ENCODE peak calls at places on chromosomes 4 and X, in nine cellular contexts. One of them, this sample, is unnamed.

GRCh38 chr4:58551676-58552075 is 1441.5 kb upstream of the IGFBP7 start:
- DNase-seq in iris pigment epithelial cell: no peak
- DNase-seq in NCI-H524: no peak
- DNase-seq in AG08395: no peak
- DNase-seq in H54: no peak
- DNase-seq in uterus: no peak
- DNase-seq in cardiac fibroblast: no peak
- DNase-seq in left cardiac atrium: no peak
- DNase-seq in lung microvascular endothelial cell: no peak
- DNase-seq in this sample: no peak

GRCh38 chr4:66741081-66741480 is 804.2 kb downstream of the CENPC start:
- DNase-seq in lung microvascular endothelial cell: no peak
- DNase-seq in AG08395: no peak
- DNase-seq in NCI-H524: no peak
- DNase-seq in uterus: no peak
- DNase-seq in left cardiac atrium: no peak
- DNase-seq in cardiac fibroblast: no peak
- DNase-seq in H54: no peak
- DNase-seq in iris pigment epithelial cell: peak; percentile 0
- DNase-seq in this sample: no peak

GRCh38 chr4:8723222-8723980 is 130.8 kb downstream of the CPZ start:
- DNase-seq in AG08395: no peak
- DNase-seq in NCI-H524: no peak
- DNase-seq in iris pigment epithelial cell: no peak
- DNase-seq in cardiac fibroblast: no peak
- DNase-seq in uterus: peak; percentile 2
- DNase-seq in left cardiac atrium: no peak
- DNase-seq in H54: no peak
- DNase-seq in lung microvascular endothelial cell: no peak
- DNase-seq in this sample: no peak

GRCh38 chrX:96685205-96686099 is 810 bp downstream of the DIAPH2 start:
- DNase-seq in left cardiac atrium: peak; percentile 26
- DNase-seq in H54: peak; percentile 7
- DNase-seq in lung microvascular endothelial cell: peak; percentile 33
- DNase-seq in cardiac fibroblast: peak; percentile 55
- DNase-seq in AG08395: peak; percentile 6
- DNase-seq in iris pigment epithelial cell: peak; percentile 42
- DNase-seq in NCI-H524: peak; percentile 61
- DNase-seq in uterus: peak; percentile 27
- DNase-seq in this sample: peak; percentile 24

GRCh38 chr4:7309636-7310035 is 117.3 kb downstream of the SORCS2 start:
- DNase-seq in AG08395: no peak
- DNase-seq in cardiac fibroblast: no peak
- DNase-seq in H54: no peak
- DNase-seq in NCI-H524: no peak
- DNase-seq in lung microvascular endothelial cell: no peak
- DNase-seq in left cardiac atrium: no peak
- DNase-seq in uterus: no peak
- DNase-seq in iris pigment epithelial cell: no peak
- DNase-seq in this sample: no peak

GRCh38 chr4:13966241-13967195 is 339.0 kb upstream of the BOD1L1 start:
- DNase-seq in H54: peak; percentile 28
- DNase-seq in lung microvascular endothelial cell: peak; percentile 92
- DNase-seq in AG08395: peak; percentile 68
- DNase-seq in NCI-H524: no peak
- DNase-seq in iris pigment epithelial cell: peak; percentile 93
- DNase-seq in uterus: no peak
- DNase-seq in cardiac fibroblast: peak; percentile 89
- DNase-seq in left cardiac atrium: no peak
- DNase-seq in this sample: peak; percentile 62

GRCh38 chr4:8097141-8097541 is 61.5 kb downstream of the ABLIM2 start:
- DNase-seq in AG08395: no peak
- DNase-seq in lung microvascular endothelial cell: no peak
- DNase-seq in NCI-H524: no peak
- DNase-seq in left cardiac atrium: no peak
- DNase-seq in H54: no peak
- DNase-seq in iris pigment epithelial cell: no peak
- DNase-seq in cardiac fibroblast: no peak
- DNase-seq in uterus: no peak
- DNase-seq in this sample: no peak

GRCh38 chr4:1109898-1110506 is 3.4 kb downstream of the RNF212 start:
- DNase-seq in AG08395: no peak
- DNase-seq in H54: no peak
- DNase-seq in left cardiac atrium: no peak
- DNase-seq in cardiac fibroblast: no peak
- DNase-seq in NCI-H524: no peak
- DNase-seq in lung microvascular endothelial cell: no peak
- DNase-seq in uterus: no peak
- DNase-seq in iris pigment epithelial cell: no peak
- DNase-seq in this sample: no peak

GRCh38 chr4:143336828-143337599 is at the start of gene GAB1:
- DNase-seq in AG08395: peak; percentile 21
- DNase-seq in lung microvascular endothelial cell: peak; percentile 93
- DNase-seq in NCI-H524: peak; percentile 53
- DNase-seq in cardiac fibroblast: peak; percentile 67
- DNase-seq in uterus: peak; percentile 72
- DNase-seq in iris pigment epithelial cell: peak; percentile 75
- DNase-seq in left cardiac atrium: peak; percentile 81
- DNase-seq in H54: peak; percentile 44
- DNase-seq in this sample: peak; percentile 80

GRCh38 chrX:139559383-139560042 is 29.0 kb downstream of the F9 start:
- DNase-seq in NCI-H524: peak; percentile 65
- DNase-seq in uterus: no peak
- DNase-seq in iris pigment epithelial cell: peak; percentile 63
- DNase-seq in H54: peak; percentile 3
- DNase-seq in cardiac fibroblast: peak; percentile 50
- DNase-seq in left cardiac atrium: no peak
- DNase-seq in lung microvascular endothelial cell: peak; percentile 81
- DNase-seq in AG08395: peak; percentile 34
- DNase-seq in this sample: peak; percentile 42

GRCh38 chr4:26238426-26238781 is 82.4 kb upstream of the RBPJ start:
- DNase-seq in uterus: no peak
- DNase-seq in lung microvascular endothelial cell: no peak
- DNase-seq in H54: no peak
- DNase-seq in AG08395: no peak
- DNase-seq in left cardiac atrium: no peak
- DNase-seq in NCI-H524: no peak
- DNase-seq in iris pigment epithelial cell: no peak
- DNase-seq in cardiac fibroblast: no peak
- DNase-seq in this sample: no peak